ENCODE peak calls at places on chromosomes 13 and 19, in five cellular contexts. One of them, this sample, is unnamed. For H3K4me1, the result is how much of the 10 kb centered on the place peaks cover.

GRCh38 chr13:99812611-99813010 is 159.0 kb downstream of the ZIC5 start:
- DNase-seq in gastrocnemius medialis: no peak
- DNase-seq in transverse colon: no peak
- DNase-seq in mucosa of descending colon: no peak
- DNase-seq in endodermal cell: no peak
- DNase-seq in this sample: no peak

GRCh38 chr13:96946709-96947311 is 47.5 kb downstream of the OXGR1 start:
- DNase-seq in gastrocnemius medialis: no peak
- DNase-seq in mucosa of descending colon: peak
- DNase-seq in transverse colon: peak
- DNase-seq in endodermal cell: no peak
- DNase-seq in this sample: peak

GRCh38 chr19:52535831-52536800 is 8.6 kb downstream of the ZNF808 start:
- DNase-seq in transverse colon: peak
- DNase-seq in mucosa of descending colon: peak
- DNase-seq in endodermal cell: peak
- DNase-seq in gastrocnemius medialis: peak
- DNase-seq in this sample: peak

GRCh38 chr13:70183041-70183440 is 74.8 kb upstream of the KLHL1 start:
- DNase-seq in mucosa of descending colon: no peak
- DNase-seq in gastrocnemius medialis: no peak
- DNase-seq in transverse colon: no peak
- DNase-seq in endodermal cell: no peak
- DNase-seq in this sample: no peak

GRCh38 chr13:73870036-73870741 is 264.0 kb downstream of the KLF12 start:
- DNase-seq in endodermal cell: no peak
- DNase-seq in gastrocnemius medialis: no peak
- DNase-seq in transverse colon: peak
- DNase-seq in mucosa of descending colon: no peak
- DNase-seq in this sample: peak

GRCh38 chr19:13033819-13034611 is 38.7 kb downstream of the NFIX start:
- DNase-seq in gastrocnemius medialis: peak
- DNase-seq in mucosa of descending colon: peak
- DNase-seq in endodermal cell: peak
- DNase-seq in transverse colon: peak
- DNase-seq in this sample: peak

GRCh38 chr13:20301391-20302071 is 69.4 kb upstream of the GJB6 start:
- DNase-seq in gastrocnemius medialis: no peak
- DNase-seq in transverse colon: no peak
- DNase-seq in endodermal cell: peak
- DNase-seq in mucosa of descending colon: no peak
- DNase-seq in this sample: no peak

GRCh38 chr19:40239415-40240226 is 13.1 kb upstream of the CCNP start:
- DNase-seq in gastrocnemius medialis: no peak
- DNase-seq in endodermal cell: no peak
- DNase-seq in mucosa of descending colon: no peak
- DNase-seq in transverse colon: no peak
- DNase-seq in this sample: no peak

GRCh38 chr13:30679483-30680330 is 55.6 kb upstream of the ALOX5AP start:
- DNase-seq in mucosa of descending colon: no peak
- DNase-seq in endodermal cell: peak
- DNase-seq in transverse colon: no peak
- DNase-seq in gastrocnemius medialis: no peak
- DNase-seq in this sample: no peak

GRCh38 chr13:39781381-39781780 is 125.9 kb downstream of the COG6 start:
- DNase-seq in endodermal cell: no peak
- DNase-seq in transverse colon: no peak
- DNase-seq in gastrocnemius medialis: no peak
- DNase-seq in mucosa of descending colon: no peak
- DNase-seq in this sample: no peak

GRCh38 chr19:7368456-7368855 is 19.7 kb downstream of the ARHGEF18 start:
- DNase-seq in gastrocnemius medialis: no peak
- DNase-seq in transverse colon: peak
- DNase-seq in endodermal cell: no peak
- DNase-seq in mucosa of descending colon: no peak
- DNase-seq in this sample: peak

GRCh38 chr13:79724348-79725103 is 243.6 kb downstream of the NDFIP2 start:
- DNase-seq in endodermal cell: no peak
- DNase-seq in transverse colon: peak
- DNase-seq in mucosa of descending colon: no peak
- DNase-seq in gastrocnemius medialis: peak
- DNase-seq in this sample: peak

GRCh38 chr13:34730966-34731365 is 211.1 kb upstream of the NBEA start:
- DNase-seq in transverse colon: no peak
- DNase-seq in mucosa of descending colon: no peak
- DNase-seq in gastrocnemius medialis: no peak
- DNase-seq in endodermal cell: peak
- DNase-seq in this sample: no peak

GRCh38 chr19:39671739-39672363 is 16.1 kb downstream of the LGALS16 start:
- DNase-seq in gastrocnemius medialis: no peak
- DNase-seq in transverse colon: no peak
- DNase-seq in endodermal cell: peak
- DNase-seq in mucosa of descending colon: no peak
- DNase-seq in this sample: peak

GRCh38 chr19:29098091-29098490 is 114.9 kb downstream of the UQCRFS1 start:
- DNase-seq in gastrocnemius medialis: peak
- DNase-seq in endodermal cell: no peak
- DNase-seq in transverse colon: no peak
- DNase-seq in mucosa of descending colon: no peak
- DNase-seq in this sample: no peak

GRCh38 chr19:8526345-8527062 is 12.5 kb upstream of the ZNF414 start:
- DNase-seq in endodermal cell: peak
- DNase-seq in mucosa of descending colon: peak
- DNase-seq in transverse colon: peak
- DNase-seq in gastrocnemius medialis: peak
- DNase-seq in this sample: peak

GRCh38 chr19:19493841-19494546 is 21.4 kb downstream of the TSSK6 start:
- DNase-seq in transverse colon: no peak
- DNase-seq in mucosa of descending colon: no peak
- DNase-seq in gastrocnemius medialis: no peak
- DNase-seq in endodermal cell: no peak
- DNase-seq in this sample: no peak

GRCh38 chr19:53671621-53672111 is 39.9 kb downstream of the DPRX start:
- DNase-seq in mucosa of descending colon: no peak
- DNase-seq in gastrocnemius medialis: no peak
- DNase-seq in endodermal cell: no peak
- DNase-seq in transverse colon: no peak
- DNase-seq in this sample: no peak

GRCh38 chr13:48624858-48625257 is 28.9 kb upstream of the CYSLTR2 start:
- DNase-seq in endodermal cell: no peak
- DNase-seq in transverse colon: no peak
- DNase-seq in mucosa of descending colon: no peak
- DNase-seq in gastrocnemius medialis: no peak
- DNase-seq in this sample: no peak

GRCh38 chr19:2261438-2262172 is 5.4 kb upstream of the JSRP1 start:
- DNase-seq in mucosa of descending colon: peak
- DNase-seq in transverse colon: peak
- DNase-seq in endodermal cell: peak
- DNase-seq in gastrocnemius medialis: no peak
- DNase-seq in this sample: peak
- TF ChIP-seq CTCF in mucosa of descending colon: peak
- TF ChIP-seq CTCF in transverse colon: peak
- TF ChIP-seq CTCF in endodermal cell: peak
- TF ChIP-seq CTCF in gastrocnemius medialis: peak
- TF ChIP-seq CTCF in this sample: peak

GRCh38 chr19:46634656-46635218 is 1.3 kb downstream of the GNG8 start:
- DNase-seq in endodermal cell: peak
- DNase-seq in mucosa of descending colon: peak
- DNase-seq in gastrocnemius medialis: no peak
- DNase-seq in transverse colon: no peak
- DNase-seq in this sample: no peak

GRCh38 chr19:46639356-46640061 is 3.5 kb upstream of the GNG8 start:
- DNase-seq in transverse colon: peak
- DNase-seq in gastrocnemius medialis: no peak
- DNase-seq in mucosa of descending colon: peak
- DNase-seq in endodermal cell: no peak
- DNase-seq in this sample: peak

GRCh38 chr19:46635920-46636761 is at the start of gene GNG8:
- DNase-seq in gastrocnemius medialis: no peak
- DNase-seq in endodermal cell: peak
- DNase-seq in mucosa of descending colon: no peak
- DNase-seq in transverse colon: no peak
- DNase-seq in this sample: no peak

GRCh38 chr19:46634045-46634655 is 1.9 kb downstream of the GNG8 start:
- DNase-seq in gastrocnemius medialis: peak
- DNase-seq in transverse colon: peak
- DNase-seq in mucosa of descending colon: peak
- DNase-seq in endodermal cell: peak
- DNase-seq in this sample: peak

GRCh38 chr19:46637224-46637623 is 1.2 kb upstream of the GNG8 start:
- DNase-seq in endodermal cell: no peak
- DNase-seq in gastrocnemius medialis: no peak
- DNase-seq in mucosa of descending colon: no peak
- DNase-seq in transverse colon: no peak
- DNase-seq in this sample: no peak
- H3K4me1 ChIP-seq in endodermal cell: under half
- H3K4me1 ChIP-seq in gastrocnemius medialis: under half
- H3K4me1 ChIP-seq in mucosa of descending colon: under half
- H3K4me1 ChIP-seq in transverse colon: under half
- H3K4me1 ChIP-seq in this sample: under half

DNA sequence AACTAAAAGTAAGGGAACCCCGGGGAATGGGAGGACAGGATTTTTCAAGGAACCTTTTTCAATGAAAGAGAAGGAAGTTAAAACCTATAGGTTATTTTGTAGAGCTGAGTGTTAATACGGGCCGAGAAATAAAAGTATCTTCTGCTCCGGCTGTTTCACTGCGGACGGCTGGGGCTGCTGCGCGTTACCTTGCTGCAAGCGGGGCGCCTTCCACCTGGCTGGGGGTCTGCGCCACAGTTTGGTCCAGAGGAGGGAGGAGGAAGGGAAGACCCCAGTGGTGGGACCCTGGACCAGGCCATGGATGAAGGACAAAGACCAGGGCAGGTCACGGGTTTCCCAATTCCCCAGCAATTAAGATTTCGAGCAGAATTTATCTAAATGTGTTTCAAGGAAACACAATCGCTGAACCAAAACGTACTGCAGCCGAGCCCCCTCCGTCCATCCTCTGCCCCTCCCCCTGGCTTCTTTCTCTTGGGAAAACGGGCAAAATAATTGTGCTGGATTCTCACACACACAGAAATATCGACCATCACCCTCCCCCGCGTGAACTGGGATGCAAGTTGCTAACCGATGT is 2.9 kb downstream of the SOX1 start:
- DNase-seq in transverse colon: no peak
- DNase-seq in endodermal cell: peak
- DNase-seq in mucosa of descending colon: no peak
- DNase-seq in gastrocnemius medialis: no peak
- DNase-seq in this sample: no peak
- H3K4me3 ChIP-seq in transverse colon: no peak
- H3K4me3 ChIP-seq in endodermal cell: no peak
- H3K4me3 ChIP-seq in mucosa of descending colon: no peak
- H3K4me3 ChIP-seq in gastrocnemius medialis: no peak
- H3K4me3 ChIP-seq in this sample: no peak

GRCh38 chr19:10828981-10829821 is 6.8 kb downstream of the TMED1 start:
- DNase-seq in transverse colon: no peak
- DNase-seq in endodermal cell: peak
- DNase-seq in gastrocnemius medialis: no peak
- DNase-seq in mucosa of descending colon: no peak
- DNase-seq in this sample: no peak
- TF ChIP-seq CTCF in transverse colon: no peak
- TF ChIP-seq CTCF in endodermal cell: peak
- TF ChIP-seq CTCF in gastrocnemius medialis: no peak
- TF ChIP-seq CTCF in mucosa of descending colon: no peak
- TF ChIP-seq CTCF in this sample: no peak

GRCh38 chr13:33277351-33277750 is 8.2 kb downstream of the STARD13 start:
- DNase-seq in gastrocnemius medialis: no peak
- DNase-seq in endodermal cell: no peak
- DNase-seq in mucosa of descending colon: no peak
- DNase-seq in transverse colon: no peak
- DNase-seq in this sample: no peak
- H3K4me1 ChIP-seq in gastrocnemius medialis: half or more
- H3K4me1 ChIP-seq in endodermal cell: under half
- H3K4me1 ChIP-seq in mucosa of descending colon: under half
- H3K4me1 ChIP-seq in transverse colon: under half
- H3K4me1 ChIP-seq in this sample: under half

DNA sequence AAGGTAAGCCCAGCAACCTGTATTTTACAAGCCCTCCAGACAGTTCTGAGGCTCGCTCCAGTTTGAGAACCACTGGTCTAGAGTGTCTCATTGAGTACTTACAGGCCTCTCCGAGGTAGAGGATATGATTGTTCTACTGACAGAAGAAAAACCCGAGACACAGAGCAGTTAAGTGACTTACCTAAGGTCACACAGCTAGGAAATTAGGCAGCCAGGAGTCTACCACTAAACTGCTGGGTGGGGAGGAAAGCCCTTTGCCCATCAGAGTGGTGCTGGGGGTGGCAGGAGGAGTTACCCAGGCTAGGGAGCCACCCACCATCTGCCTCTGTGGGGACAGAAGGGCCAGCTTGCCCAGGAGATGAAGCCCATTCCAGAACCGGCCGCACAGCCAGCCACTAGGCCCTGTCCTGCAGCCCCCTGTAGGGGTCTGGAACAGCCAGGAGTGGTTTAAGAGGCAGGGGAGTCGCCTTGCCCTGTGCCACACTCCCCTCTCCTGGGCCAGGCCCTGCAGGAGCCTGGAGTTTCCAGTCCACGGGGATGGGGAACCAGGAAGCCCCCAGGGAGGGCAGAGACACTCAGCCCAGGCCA is 703 bp downstream of the RASGRP4 start:
- DNase-seq in transverse colon: no peak
- DNase-seq in endodermal cell: no peak
- DNase-seq in mucosa of descending colon: no peak
- DNase-seq in gastrocnemius medialis: no peak
- DNase-seq in this sample: no peak
- H3K4me3 ChIP-seq in transverse colon: peak
- H3K4me3 ChIP-seq in endodermal cell: no peak
- H3K4me3 ChIP-seq in mucosa of descending colon: no peak
- H3K4me3 ChIP-seq in gastrocnemius medialis: no peak
- H3K4me3 ChIP-seq in this sample: peak